ENCODE peak calls at places on chromosomes 16 and 17, in seven cellular contexts. B, T, F, G, S, U and K are unnamed samples.

GRCh38 chr16:64974381-64974780 is 147.5 kb downstream of the CDH11 start:
- DNase-seq in B (no peak), T (no peak), F (no peak), G (peak), S (no peak), U (peak), K (no peak)

GRCh38 chr17:63276376-63276775 is 169.7 kb downstream of the CYB561 start:
- DNase-seq in B (no peak), T (no peak), F (no peak), G (no peak), S (no peak), U (no peak), K (no peak)

GRCh38 chr16:5031601-5032000 is 2.1 kb downstream of the NAGPA start:
- DNase-seq in B (no peak), T (no peak), F (no peak), G (no peak), S (no peak), U (no peak), K (no peak)

GRCh38 chr17:81396278-81396721 is 1.0 kb downstream of the BAHCC1 start:
- DNase-seq in B (no peak), T (no peak), F (peak), G (no peak), S (peak), U (no peak), K (no peak)

GRCh38 chr17:40075216-40076100 is 12.7 kb downstream of the THRA start:
- DNase-seq in B (peak), T (peak), F (peak), G (peak), S (peak), U (peak), K (peak)

GRCh38 chr16:56789360-56789759 is 59.4 kb downstream of the NUP93 start:
- DNase-seq in B (no peak), T (no peak), F (no peak), G (no peak), S (no peak), U (no peak), K (no peak)

GRCh38 chr16:30658731-30659506 is 688 bp downstream of the FBRS start:
- DNase-seq in B (peak), T (no peak), F (peak), G (peak), S (no peak), U (peak), K (peak)

GRCh38 chr16:83245061-83245460 is 562.7 kb upstream of the HSBP1 start:
- DNase-seq in B (no peak), T (no peak), F (no peak), G (no peak), S (no peak), U (no peak), K (no peak)

GRCh38 chr16:26019885-26020284 is 328.1 kb downstream of the HS3ST4 start:
- DNase-seq in B (no peak), T (no peak), F (no peak), G (no peak), S (no peak), U (no peak), K (no peak)

GRCh38 chr16:22296225-22297113 is 740 bp upstream of the POLR3E start:
- DNase-seq in B (no peak), T (no peak), F (no peak), G (peak), S (no peak), U (peak), K (no peak)

GRCh38 chr17:19005789-19006430 is 1.3 kb upstream of the FAM83G start:
- DNase-seq in B (no peak), T (no peak), F (no peak), G (no peak), S (no peak), U (no peak), K (no peak)

GRCh38 chr16:23584186-23585076 is 11.7 kb downstream of the NDUFAB1 start:
- DNase-seq in B (no peak), T (no peak), F (no peak), G (no peak), S (no peak), U (no peak), K (no peak)

GRCh38 chr17:58643147-58643546 is 48.7 kb downstream of the TEX14 start:
- DNase-seq in B (no peak), T (no peak), F (peak), G (no peak), S (no peak), U (no peak), K (no peak)

GRCh38 chr17:66580178-66580577 is 254.7 kb upstream of the CACNG5 start:
- DNase-seq in B (no peak), T (no peak), F (peak), G (peak), S (no peak), U (peak), K (no peak)

GRCh38 chr16:68272501-68273209 is 8.3 kb downstream of the SLC7A6 start:
- DNase-seq in B (peak), T (no peak), F (no peak), G (no peak), S (no peak), U (no peak), K (no peak)

GRCh38 chr17:65158622-65159021 is 21.5 kb downstream of the RGS9 start:
- DNase-seq in B (no peak), T (no peak), F (no peak), G (no peak), S (no peak), U (no peak), K (no peak)

GRCh38 chr16:14088155-14088753 is 17.1 kb downstream of the MRTFB start:
- DNase-seq in B (no peak), T (no peak), F (no peak), G (no peak), S (no peak), U (no peak), K (no peak)

GRCh38 chr17:47210105-47210504 is 957 bp downstream of the MYL4 start:
- DNase-seq in B (no peak), T (no peak), F (no peak), G (no peak), S (no peak), U (no peak), K (no peak)

GRCh38 chr16:50144211-50144610 is 8.9 kb upstream of the TENT4B start:
- DNase-seq in B (no peak), T (no peak), F (no peak), G (no peak), S (no peak), U (no peak), K (no peak)

GRCh38 chr17:80565347-80566053 is 20.9 kb downstream of the RPTOR start:
- DNase-seq in B (no peak), T (no peak), F (no peak), G (peak), S (no peak), U (peak), K (no peak)

GRCh38 chr17:12528036-12528435 is 137.7 kb upstream of the MYOCD start:
- DNase-seq in B (no peak), T (no peak), F (no peak), G (no peak), S (no peak), U (no peak), K (no peak)

GRCh38 chr17:45292696-45293412 is 24.0 kb downstream of the MAP3K14 start:
- DNase-seq in B (no peak), T (no peak), F (no peak), G (no peak), S (no peak), U (no peak), K (no peak)

GRCh38 chr16:75039941-75040340 is 41.1 kb downstream of the ZNRF1 start:
- DNase-seq in B (no peak), T (no peak), F (no peak), G (no peak), S (no peak), U (no peak), K (no peak)

GRCh38 chr17:8800656-8801055 is 1.5 kb upstream of the MFSD6L start:
- DNase-seq in B (no peak), T (no peak), F (no peak), G (no peak), S (no peak), U (no peak), K (no peak)